ENCODE peak calls at places on chromosomes 4 and X, in six cellular contexts. C is HepG2, F is cardiac fibroblast, L is fibroblast of pulmonary artery, U is fibroblast of the aortic adventitia, R is sigmoid colon. M is an unnamed sample.
A peak's percentile ranks its signal among the peaks of the same experiment; 100 is the strongest.

GRCh38 chrX:45771114-45771513 is 570.4 kb upstream of the DIPK2B start:
- DNase-seq in C (peak; percentile 51), L (peak; percentile 86), F (peak; percentile 94), U (peak; percentile 90), R (peak; percentile 77), M (peak; percentile 94)

GRCh38 chr4:4494882-4495281 is 47.0 kb downstream of the STX18 start:
- DNase-seq in L (no peak), F (no peak), R (no peak), C (no peak), U (no peak), M (no peak)

GRCh38 chr4:8419222-8420041 is 21.1 kb downstream of the ACOX3 start:
- DNase-seq in F (peak; percentile 50), U (no peak), L (peak; percentile 25), C (no peak), R (no peak), M (peak; percentile 71)

GRCh38 chr4:93199492-93199891 is 629.1 kb upstream of the ATOH1 start:
- DNase-seq in F (peak; percentile 24), C (peak; percentile 41), U (peak; percentile 12), R (no peak), L (peak; percentile 66), M (peak; percentile 9)

GRCh38 chrX:153735274-153735673 is 10.6 kb downstream of the ABCD1 start:
- DNase-seq in F (no peak), C (no peak), R (no peak), L (no peak), U (no peak), M (no peak)

GRCh38 chr4:22385615-22386014 is 130.3 kb downstream of the ADGRA3 start:
- DNase-seq in U (peak; percentile 70), F (peak; percentile 71), L (peak; percentile 43), C (no peak), R (no peak), M (no peak)

GRCh38 chrX:46849933-46850332 is 13.1 kb downstream of the RP2 start:
- DNase-seq in U (no peak), C (no peak), R (no peak), L (no peak), F (peak; percentile 60), M (no peak)

GRCh38 chr4:16212138-16212782 is 14.0 kb downstream of the TAPT1 start:
- DNase-seq in C (no peak), U (no peak), L (no peak), R (no peak), F (no peak), M (no peak)

GRCh38 chr4:79088991-79089705 is 149.9 kb upstream of the PAQR3 start:
- DNase-seq in R (no peak), C (no peak), F (no peak), L (no peak), U (no peak), M (no peak)

GRCh38 chr4:171042989-171043524 is 770.1 kb upstream of the GALNTL6 start:
- DNase-seq in L (no peak), F (no peak), R (peak; percentile 59), C (no peak), U (no peak), M (no peak)

GRCh38 chr4:147714575-147715401 is 17.1 kb upstream of the ARHGAP10 start:
- DNase-seq in L (peak; percentile 84), C (no peak), R (peak; percentile 90), F (peak; percentile 89), U (peak; percentile 94), M (peak; percentile 91)

GRCh38 chrX:140091276-140091886 is 126.1 kb upstream of the CXorf66 start:
- DNase-seq in C (no peak), L (peak; percentile 0), R (peak; percentile 60), U (no peak), F (no peak), M (no peak)

GRCh38 chrX:110244951-110245480 is 72.9 kb downstream of the AMMECR1 start:
- DNase-seq in U (no peak), F (no peak), C (no peak), R (no peak), L (no peak), M (no peak)

GRCh38 chr4:65386927-65387326 is 283.4 kb downstream of the EPHA5 start:
- DNase-seq in F (no peak), L (no peak), R (no peak), U (no peak), C (no peak), M (no peak)

GRCh38 chr4:9979101-9979815 is 42.0 kb downstream of the SLC2A9 start:
- DNase-seq in C (no peak), R (no peak), L (no peak), U (no peak), F (no peak), M (no peak)

GRCh38 chr4:38753021-38753806 is 29.6 kb downstream of the TLR10 start:
- DNase-seq in F (peak; percentile 97), C (peak; percentile 38), U (peak; percentile 99), R (peak; percentile 96), L (peak; percentile 98), M (peak; percentile 97)

GRCh38 chrX:71253253-71254091 is 468 bp downstream of the ZMYM3 start:
- DNase-seq in R (no peak), L (peak; percentile 41), U (peak; percentile 32), C (peak; percentile 13), F (peak; percentile 24), M (peak; percentile 18)

GRCh38 chrX:24395775-24396174 is 35.3 kb downstream of the SUPT20HL1 start:
- DNase-seq in L (peak; percentile 82), R (no peak), U (peak; percentile 87), F (peak; percentile 81), C (peak; percentile 43), M (peak; percentile 74)

GRCh38 chrX:139518475-139518874 is 12.1 kb upstream of the F9 start:
- DNase-seq in C (no peak), R (no peak), F (no peak), U (no peak), L (no peak), M (no peak)

GRCh38 chr4:148214529-148215166 is 227.6 kb downstream of the NR3C2 start:
- DNase-seq in F (no peak), R (peak; percentile 80), U (peak; percentile 63), L (no peak), C (no peak), M (no peak)

GRCh38 chrX:130084651-130085237 is 25.6 kb downstream of the ELF4 start:
- DNase-seq in R (no peak), F (no peak), U (no peak), L (no peak), C (no peak), M (no peak)

GRCh38 chrX:130082244-130083106 is 27.8 kb downstream of the ELF4 start:
- DNase-seq in U (peak; percentile 39), C (no peak), L (no peak), F (no peak), R (peak; percentile 72), M (peak; percentile 55)

GRCh38 chrX:130081421-130082045 is 28.8 kb downstream of the ELF4 start:
- DNase-seq in L (no peak), F (no peak), C (no peak), R (no peak), U (no peak), M (no peak)

GRCh38 chrX:130083656-130084382 is 26.5 kb downstream of the ELF4 start:
- DNase-seq in C (no peak), F (no peak), U (no peak), R (no peak), L (no peak), M (no peak)

DNA sequence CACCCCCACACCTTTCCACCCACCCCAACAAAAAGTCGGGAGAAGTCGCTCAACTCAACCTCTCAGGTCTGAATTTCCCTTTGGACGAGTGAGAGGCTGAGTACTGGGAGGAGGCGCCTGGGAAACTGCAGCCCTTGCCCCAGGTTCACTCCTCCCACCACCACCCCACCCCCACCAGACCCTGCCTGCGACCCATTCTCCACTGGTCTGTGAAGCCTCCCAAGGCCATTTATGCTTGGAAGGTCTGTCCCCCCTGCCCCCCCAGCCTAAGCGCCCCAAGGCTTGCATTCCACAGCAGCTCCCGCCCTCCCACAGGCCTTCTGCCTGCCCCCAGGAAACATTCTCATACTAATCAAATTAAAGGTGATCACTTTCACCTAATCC is 27.2 kb downstream of the ELF4 start:
- DNase-seq in L (no peak), C (no peak), F (no peak), R (no peak), U (no peak), M (no peak)
- H3K4me3 ChIP-seq in L (no peak overlapping the region), C (no peak overlapping the region), F (no peak overlapping the region), R (no peak overlapping the region), U (no peak overlapping the region), M (no peak overlapping the region)

GRCh38 chr4:173424899-173425805 is 26.2 kb upstream of the SCRG1 start:
- DNase-seq in U (peak; percentile 89), C (no peak), F (peak; percentile 87), L (peak; percentile 52), R (no peak), M (peak; percentile 69)
- H3K4me3 ChIP-seq in U (no peak overlapping the region), C (no peak overlapping the region), F (no peak overlapping the region), L (no peak overlapping the region), R (no peak overlapping the region), M (no peak overlapping the region)

GRCh38 chr4:84799318-84799717 is 167.2 kb downstream of the WDFY3 start:
- DNase-seq in L (peak; percentile 17), U (no peak), F (peak; percentile 43), C (no peak), R (no peak), M (no peak)

GRCh38 chr4:84800256-84800655 is 166.2 kb downstream of the WDFY3 start:
- DNase-seq in U (no peak), L (no peak), F (peak; percentile 58), R (no peak), C (no peak), M (no peak)

GRCh38 chr4:84803121-84803520 is 163.4 kb downstream of the WDFY3 start:
- DNase-seq in L (no peak), F (no peak), R (no peak), U (no peak), C (no peak), M (no peak)

GRCh38 chr4:84804126-84804525 is 162.4 kb downstream of the WDFY3 start:
- DNase-seq in F (peak; percentile 81), C (no peak), U (peak; percentile 58), R (no peak), L (peak; percentile 71), M (peak; percentile 46)

DNA sequence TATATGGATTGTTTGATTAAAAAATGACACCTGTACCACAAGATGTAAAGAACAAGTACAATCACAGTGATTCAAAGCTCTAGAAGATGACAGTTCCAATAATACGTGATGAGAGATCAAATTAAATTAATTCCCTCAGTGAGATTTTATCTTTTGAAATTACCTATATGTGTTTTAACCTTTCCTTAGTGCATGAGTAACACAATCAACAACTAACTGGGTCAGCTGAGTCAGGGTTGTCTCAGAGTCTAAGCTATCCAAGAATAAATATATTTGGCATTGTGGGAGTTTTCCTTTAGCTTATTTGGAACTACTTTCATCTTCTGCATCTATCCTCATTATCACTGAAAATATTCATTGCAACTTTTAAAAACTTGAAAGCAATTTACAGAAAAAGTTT is 162.8 kb downstream of the WDFY3 start:
- DNase-seq in U (peak; percentile 19), R (no peak), C (no peak), F (peak; percentile 54), L (no peak), M (peak; percentile 14)
- H3K4me3 ChIP-seq in U (no peak overlapping the region), R (no peak overlapping the region), C (no peak overlapping the region), F (no peak overlapping the region), L (no peak overlapping the region), M (no peak overlapping the region)

DNA sequence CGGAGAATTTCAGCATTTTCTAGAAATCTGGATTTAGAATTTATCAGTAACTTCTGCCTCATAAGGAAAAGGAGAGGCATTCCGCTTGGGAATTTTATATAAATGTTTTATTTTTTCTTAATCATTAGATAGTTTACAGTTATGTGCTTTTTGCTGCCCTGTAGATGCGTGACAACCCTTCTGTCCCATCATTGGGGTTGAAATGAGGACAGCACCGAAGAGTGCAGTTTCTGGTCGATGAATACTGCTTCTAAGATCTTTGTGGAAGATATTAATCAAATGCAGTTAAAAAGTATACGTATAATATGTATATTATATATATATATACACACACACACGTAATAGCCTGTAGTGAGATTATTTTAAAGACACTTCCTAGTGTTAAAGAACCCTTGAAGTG is 1.5 kb downstream of the RBPJ start:
- DNase-seq in R (no peak), C (no peak), L (no peak), U (no peak), F (no peak), M (no peak)
- H3K4me3 ChIP-seq in R (peak overlapping the region; percentile 77), C (peak overlapping the region; percentile 89), L (peak overlapping the region; percentile 92), U (peak overlapping the region; percentile 94), F (peak overlapping the region; percentile 95), M (peak overlapping the region; percentile 97)